ENCODE peak calls at places on chromosome 7, in six cellular contexts. One of them, this sample, is unnamed.
A peak's percentile ranks its signal among the peaks of the same experiment; 100 is the strongest.

GRCh38 chr7:150963707-150964559 is 14.2 kb downstream of the KCNH2 start:
- DNase-seq in GM13976: no peak
- DNase-seq in fibroblast of lung: no peak
- DNase-seq in MM.1S: no peak
- DNase-seq in HFFc6: no peak
- DNase-seq in heart right ventricle: no peak
- DNase-seq in this sample: no peak

GRCh38 chr7:89503281-89503680 is 651.0 kb upstream of the STEAP1 start:
- DNase-seq in GM13976: no peak
- DNase-seq in HFFc6: no peak
- DNase-seq in fibroblast of lung: no peak
- DNase-seq in MM.1S: no peak
- DNase-seq in heart right ventricle: no peak
- DNase-seq in this sample: no peak

GRCh38 chr7:36945612-36946400 is 221.5 kb upstream of the AOAH start:
- DNase-seq in HFFc6: no peak
- DNase-seq in heart right ventricle: peak; percentile 31
- DNase-seq in fibroblast of lung: no peak
- DNase-seq in MM.1S: peak; percentile 41
- DNase-seq in GM13976: no peak
- DNase-seq in this sample: no peak

GRCh38 chr7:74518041-74518440 is 64.3 kb downstream of the GTF2IRD1 start:
- DNase-seq in fibroblast of lung: no peak
- DNase-seq in MM.1S: no peak
- DNase-seq in HFFc6: no peak
- DNase-seq in heart right ventricle: no peak
- DNase-seq in GM13976: no peak
- DNase-seq in this sample: no peak

GRCh38 chr7:8197994-8198698 is 63.8 kb downstream of the ICA1 start:
- DNase-seq in heart right ventricle: no peak
- DNase-seq in MM.1S: peak; percentile 31
- DNase-seq in fibroblast of lung: no peak
- DNase-seq in GM13976: no peak
- DNase-seq in HFFc6: no peak
- DNase-seq in this sample: no peak

GRCh38 chr7:30795161-30795943 is 24.1 kb downstream of the MINDY4 start:
- DNase-seq in HFFc6: no peak
- DNase-seq in heart right ventricle: no peak
- DNase-seq in MM.1S: peak; percentile 41
- DNase-seq in fibroblast of lung: no peak
- DNase-seq in GM13976: no peak
- DNase-seq in this sample: no peak

GRCh38 chr7:130733866-130734524 is at the start of gene KLF14:
- DNase-seq in MM.1S: peak; percentile 43
- DNase-seq in GM13976: peak; percentile 75
- DNase-seq in fibroblast of lung: no peak
- DNase-seq in HFFc6: no peak
- DNase-seq in heart right ventricle: no peak
- DNase-seq in this sample: peak; percentile 82

GRCh38 chr7:19442016-19442785 is 266.6 kb downstream of the POLR1F start:
- DNase-seq in MM.1S: no peak
- DNase-seq in HFFc6: peak; percentile 59
- DNase-seq in GM13976: peak; percentile 8
- DNase-seq in heart right ventricle: no peak
- DNase-seq in fibroblast of lung: peak; percentile 76
- DNase-seq in this sample: peak; percentile 5

GRCh38 chr7:82598958-82599357 is 155.4 kb upstream of the CACNA2D1 start:
- DNase-seq in GM13976: no peak
- DNase-seq in HFFc6: peak; percentile 37
- DNase-seq in MM.1S: no peak
- DNase-seq in heart right ventricle: no peak
- DNase-seq in fibroblast of lung: peak; percentile 84
- DNase-seq in this sample: no peak

GRCh38 chr7:33986951-33987948 is 81.9 kb downstream of the BMPER start:
- DNase-seq in heart right ventricle: no peak
- DNase-seq in HFFc6: peak; percentile 97
- DNase-seq in GM13976: no peak
- DNase-seq in fibroblast of lung: peak; percentile 97
- DNase-seq in MM.1S: no peak
- DNase-seq in this sample: no peak

GRCh38 chr7:87564290-87564963 is 36.3 kb downstream of the ABCB1 start:
- DNase-seq in MM.1S: peak; percentile 44
- DNase-seq in HFFc6: no peak
- DNase-seq in fibroblast of lung: no peak
- DNase-seq in heart right ventricle: no peak
- DNase-seq in GM13976: peak; percentile 18
- DNase-seq in this sample: peak; percentile 25

GRCh38 chr7:104653870-104654401 is 325.5 kb downstream of the LHFPL3 start:
- DNase-seq in HFFc6: no peak
- DNase-seq in fibroblast of lung: no peak
- DNase-seq in GM13976: no peak
- DNase-seq in heart right ventricle: no peak
- DNase-seq in MM.1S: no peak
- DNase-seq in this sample: no peak

GRCh38 chr7:121003986-121004685 is 15.6 kb downstream of the CPED1 start:
- DNase-seq in MM.1S: no peak
- DNase-seq in GM13976: no peak
- DNase-seq in heart right ventricle: peak; percentile 66
- DNase-seq in fibroblast of lung: no peak
- DNase-seq in HFFc6: no peak
- DNase-seq in this sample: no peak

GRCh38 chr7:1854521-1855395 is 184.7 kb downstream of the ELFN1 start:
- DNase-seq in heart right ventricle: no peak
- DNase-seq in fibroblast of lung: no peak
- DNase-seq in HFFc6: no peak
- DNase-seq in MM.1S: no peak
- DNase-seq in GM13976: no peak
- DNase-seq in this sample: no peak

GRCh38 chr7:19982841-19983835 is 209.7 kb upstream of the TMEM196 start:
- DNase-seq in GM13976: no peak
- DNase-seq in MM.1S: peak; percentile 50
- DNase-seq in heart right ventricle: peak; percentile 25
- DNase-seq in fibroblast of lung: peak; percentile 89
- DNase-seq in HFFc6: peak; percentile 15
- DNase-seq in this sample: no peak

GRCh38 chr7:94375167-94375566 is 19.5 kb upstream of the COL1A2 start:
- DNase-seq in HFFc6: peak; percentile 85
- DNase-seq in GM13976: no peak
- DNase-seq in heart right ventricle: peak; percentile 82
- DNase-seq in MM.1S: no peak
- DNase-seq in fibroblast of lung: peak; percentile 99
- DNase-seq in this sample: no peak

GRCh38 chr7:24883632-24884013 is 96.4 kb downstream of the OSBPL3 start:
- DNase-seq in GM13976: no peak
- DNase-seq in heart right ventricle: no peak
- DNase-seq in HFFc6: no peak
- DNase-seq in MM.1S: no peak
- DNase-seq in fibroblast of lung: no peak
- DNase-seq in this sample: no peak

GRCh38 chr7:55019329-55019690 is 493 bp downstream of the EGFR start:
- DNase-seq in heart right ventricle: peak; percentile 59
- DNase-seq in fibroblast of lung: peak; percentile 42
- DNase-seq in GM13976: no peak
- DNase-seq in HFFc6: no peak
- DNase-seq in MM.1S: no peak
- DNase-seq in this sample: peak; percentile 63

GRCh38 chr7:134842062-134842461 is 62.6 kb downstream of the CALD1 start:
- DNase-seq in fibroblast of lung: no peak
- DNase-seq in HFFc6: no peak
- DNase-seq in MM.1S: no peak
- DNase-seq in heart right ventricle: no peak
- DNase-seq in GM13976: no peak
- DNase-seq in this sample: no peak

GRCh38 chr7:43164757-43165156 is 52.3 kb downstream of the HECW1 start:
- DNase-seq in GM13976: peak; percentile 77
- DNase-seq in heart right ventricle: no peak
- DNase-seq in HFFc6: peak; percentile 91
- DNase-seq in fibroblast of lung: peak; percentile 97
- DNase-seq in MM.1S: no peak
- DNase-seq in this sample: peak; percentile 63

GRCh38 chr7:115585015-115585655 is 445.4 kb downstream of the TFEC start:
- DNase-seq in HFFc6: no peak
- DNase-seq in MM.1S: no peak
- DNase-seq in heart right ventricle: no peak
- DNase-seq in GM13976: no peak
- DNase-seq in fibroblast of lung: no peak
- DNase-seq in this sample: no peak

GRCh38 chr7:105654994-105655900 is 74.0 kb upstream of the EFCAB10 start:
- DNase-seq in GM13976: no peak
- DNase-seq in fibroblast of lung: peak; percentile 50
- DNase-seq in heart right ventricle: peak; percentile 30
- DNase-seq in HFFc6: peak; percentile 19
- DNase-seq in MM.1S: peak; percentile 11
- DNase-seq in this sample: no peak

GRCh38 chr7:122307228-122307619 is 2.7 kb upstream of the FEZF1 start:
- DNase-seq in fibroblast of lung: no peak
- DNase-seq in MM.1S: peak; percentile 53
- DNase-seq in HFFc6: no peak
- DNase-seq in GM13976: no peak
- DNase-seq in heart right ventricle: no peak
- DNase-seq in this sample: no peak

GRCh38 chr7:1950623-1951523 is 280.8 kb downstream of the ELFN1 start:
- DNase-seq in HFFc6: no peak
- DNase-seq in GM13976: no peak
- DNase-seq in heart right ventricle: peak; percentile 30
- DNase-seq in MM.1S: no peak
- DNase-seq in fibroblast of lung: peak; percentile 49
- DNase-seq in this sample: no peak

GRCh38 chr7:101597941-101598340 is 31.2 kb downstream of the MYL10 start:
- DNase-seq in heart right ventricle: no peak
- DNase-seq in MM.1S: no peak
- DNase-seq in GM13976: no peak
- DNase-seq in HFFc6: no peak
- DNase-seq in fibroblast of lung: no peak
- DNase-seq in this sample: no peak

GRCh38 chr7:110253083-110253482 is 837.8 kb upstream of the LRRN3 start:
- DNase-seq in fibroblast of lung: peak; percentile 68
- DNase-seq in HFFc6: peak; percentile 8
- DNase-seq in MM.1S: no peak
- DNase-seq in heart right ventricle: no peak
- DNase-seq in GM13976: no peak
- DNase-seq in this sample: no peak

GRCh38 chr7:132049462-132050304 is 493.3 kb upstream of the PODXL start:
- DNase-seq in MM.1S: peak; percentile 34
- DNase-seq in GM13976: no peak
- DNase-seq in heart right ventricle: no peak
- DNase-seq in HFFc6: peak; percentile 25
- DNase-seq in fibroblast of lung: peak; percentile 25
- DNase-seq in this sample: peak; percentile 43
- TF ChIP-seq CTCF in MM.1S: peak; percentile 78
- TF ChIP-seq CTCF in GM13976: peak; percentile 64
- TF ChIP-seq CTCF in heart right ventricle: peak; percentile 65
- TF ChIP-seq CTCF in HFFc6: peak; percentile 89
- TF ChIP-seq CTCF in fibroblast of lung: peak; percentile 55
- TF ChIP-seq CTCF in this sample: peak; percentile 47

DNA sequence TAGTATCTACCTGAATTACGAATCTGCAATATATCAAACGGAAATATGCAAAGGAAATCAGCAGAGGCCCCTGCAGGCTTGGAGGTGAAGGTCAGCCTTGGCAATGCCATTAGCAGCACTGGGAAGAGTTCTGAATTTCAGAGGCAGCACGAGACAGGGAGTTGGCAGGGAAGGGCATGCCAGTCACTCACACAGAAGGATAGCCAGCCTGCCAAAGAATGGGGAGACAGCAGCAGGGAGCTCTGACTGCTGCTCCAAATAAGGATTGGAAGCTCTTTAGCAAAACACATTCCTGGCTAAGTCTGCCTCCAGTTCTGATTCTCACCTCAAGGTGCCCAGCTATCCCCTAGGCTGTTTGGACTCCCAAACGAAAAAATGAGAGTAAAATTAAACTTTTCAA is 188.0 kb downstream of the PDE1C start:
- DNase-seq in MM.1S: no peak
- DNase-seq in HFFc6: no peak
- DNase-seq in GM13976: no peak
- DNase-seq in fibroblast of lung: no peak
- DNase-seq in heart right ventricle: peak; percentile 80
- DNase-seq in this sample: no peak
- TF ChIP-seq CTCF in MM.1S: no peak
- TF ChIP-seq CTCF in HFFc6: no peak
- TF ChIP-seq CTCF in GM13976: no peak
- TF ChIP-seq CTCF in fibroblast of lung: no peak
- TF ChIP-seq CTCF in heart right ventricle: no peak
- TF ChIP-seq CTCF in this sample: no peak

DNA sequence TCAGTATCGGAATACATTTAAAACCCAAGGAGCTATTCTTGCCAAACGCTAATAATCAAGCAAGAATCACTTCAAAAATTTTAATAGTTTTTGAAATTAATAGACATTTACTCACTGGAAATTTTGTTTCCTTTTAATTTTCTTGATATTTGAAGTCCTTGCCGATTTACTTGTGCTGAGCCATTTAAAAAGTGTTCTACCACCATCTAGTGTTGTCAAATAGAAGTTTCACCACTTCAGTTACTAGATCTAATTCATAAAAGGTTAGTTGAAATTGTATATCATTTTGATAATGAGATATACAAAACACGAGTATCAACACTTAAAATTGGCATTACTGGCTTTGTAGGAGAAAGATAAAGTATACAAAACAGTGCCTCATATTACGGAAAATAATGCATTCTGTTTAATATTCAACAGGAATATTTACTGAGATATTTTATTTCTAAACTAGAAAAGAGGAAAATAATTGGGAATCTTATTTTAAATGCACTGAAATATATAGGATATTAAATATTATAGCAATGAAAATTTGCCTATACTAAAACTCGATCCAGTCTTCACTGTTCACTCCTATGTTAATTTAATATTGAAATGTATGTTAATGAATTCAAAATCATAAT is 664.8 kb upstream of the SEMA3D start:
- DNase-seq in GM13976: peak; percentile 10
- DNase-seq in fibroblast of lung: peak; percentile 84
- DNase-seq in heart right ventricle: no peak
- DNase-seq in HFFc6: peak; percentile 32
- DNase-seq in MM.1S: peak; percentile 39
- DNase-seq in this sample: no peak
- TF ChIP-seq CTCF in GM13976: peak; percentile 12
- TF ChIP-seq CTCF in fibroblast of lung: peak; percentile 18
- TF ChIP-seq CTCF in heart right ventricle: peak; percentile 21
- TF ChIP-seq CTCF in HFFc6: peak; percentile 72
- TF ChIP-seq CTCF in MM.1S: peak; percentile 52
- TF ChIP-seq CTCF in this sample: no peak

GRCh38 chr7:128381161-128381821 is 19.8 kb upstream of the PRRT4 start:
- DNase-seq in GM13976: peak; percentile 66
- DNase-seq in fibroblast of lung: no peak
- DNase-seq in MM.1S: peak; percentile 30
- DNase-seq in HFFc6: no peak
- DNase-seq in heart right ventricle: no peak
- DNase-seq in this sample: no peak
- TF ChIP-seq CTCF in GM13976: peak; percentile 40
- TF ChIP-seq CTCF in fibroblast of lung: peak; percentile 33
- TF ChIP-seq CTCF in MM.1S: peak; percentile 85
- TF ChIP-seq CTCF in HFFc6: peak; percentile 82
- TF ChIP-seq CTCF in heart right ventricle: peak; percentile 35
- TF ChIP-seq CTCF in this sample: peak; percentile 48

This sample was measured in GM20000.